ENCODE peak calls at places on chromosomes 5 and 9, in six cellular contexts. F, Q, T, N, W and D are unnamed samples.

GRCh38 chr9:3014164-3014563 is 170.3 kb upstream of the PUM3 start:
- DNase-seq in T (no peak), W (no peak), N (no peak), Q (no peak), F (no peak), D (no peak)

GRCh38 chr9:110186254-110186653 is 21.7 kb downstream of the C9orf152 start:
- DNase-seq in N (no peak), T (no peak), F (no peak), W (no peak), Q (no peak), D (no peak)

GRCh38 chr9:5951686-5952211 is 61.1 kb downstream of the MLANA start:
- DNase-seq in F (no peak), T (no peak), N (no peak), W (no peak), Q (no peak), D (no peak)

GRCh38 chr9:2824564-2824963 is 19.3 kb downstream of the PUM3 start:
- DNase-seq in W (no peak), N (no peak), Q (no peak), T (no peak), F (no peak), D (no peak)

GRCh38 chr5:174741352-174741751 is 17.0 kb downstream of the MSX2 start:
- DNase-seq in N (no peak), Q (no peak), F (no peak), T (no peak), W (no peak), D (no peak)

GRCh38 chr9:128713941-128714573 is 9.9 kb downstream of the ZDHHC12 start:
- DNase-seq in W (no peak), N (no peak), Q (no peak), T (no peak), F (no peak), D (no peak)

GRCh38 chr5:152246401-152246800 is 158.7 kb downstream of the NMUR2 start:
- DNase-seq in W (peak; percentile 14), N (no peak), T (no peak), Q (no peak), F (peak; percentile 4), D (no peak)

GRCh38 chr5:108451269-108451668 is 69.4 kb upstream of the FBXL17 start:
- DNase-seq in F (no peak), W (no peak), T (no peak), Q (no peak), N (no peak), D (no peak)

GRCh38 chr5:129664336-129664937 is 83.5 kb upstream of the MINAR2 start:
- DNase-seq in F (peak; percentile 64), N (no peak), W (no peak), Q (peak; percentile 30), T (peak; percentile 66), D (no peak)

GRCh38 chr5:1251678-1252580 is 26.7 kb downstream of the SLC6A18 start:
- DNase-seq in T (no peak), F (peak; percentile 79), W (no peak), N (no peak), Q (no peak), D (no peak)

GRCh38 chr5:169762338-169763095 is 125.4 kb downstream of the DOCK2 start:
- DNase-seq in W (no peak), T (no peak), F (no peak), N (no peak), Q (no peak), D (no peak)

GRCh38 chr9:111559000-111559610 is 34.1 kb downstream of the ZNF483 start:
- DNase-seq in Q (no peak), W (no peak), N (no peak), T (no peak), F (peak; percentile 91), D (no peak)

GRCh38 chr5:116411101-116411571 is 163.5 kb downstream of the SEMA6A start:
- DNase-seq in F (no peak), W (no peak), T (no peak), Q (peak; percentile 45), N (no peak), D (no peak)

GRCh38 chr5:42759456-42759855 is 2.8 kb downstream of the CCDC152 start:
- DNase-seq in Q (no peak), T (no peak), W (no peak), F (no peak), N (no peak), D (no peak)

GRCh38 chr5:134141346-134142050 is 27.0 kb downstream of the TCF7 start:
- DNase-seq in F (no peak), W (no peak), N (no peak), T (peak; percentile 50), Q (no peak), D (no peak)

GRCh38 chr5:111129938-111130337 is 37.8 kb downstream of the WDR36 start:
- DNase-seq in T (no peak), Q (no peak), N (no peak), W (no peak), F (no peak), D (no peak)

GRCh38 chr5:114305402-114306207 is 56.3 kb upstream of the KCNN2 start:
- DNase-seq in F (no peak), T (no peak), N (no peak), W (no peak), Q (no peak), D (no peak)

GRCh38 chr9:70012569-70012968 is 31.1 kb upstream of the MAMDC2 start:
- DNase-seq in Q (no peak), T (no peak), N (no peak), W (no peak), F (no peak), D (no peak)

GRCh38 chr9:116153765-116154333 is at the start of gene PAPPA:
- DNase-seq in Q (peak; percentile 49), T (no peak), W (peak; percentile 15), N (no peak), F (no peak), D (no peak)

GRCh38 chr9:10843151-10843550 is 230.3 kb upstream of the PTPRD start:
- DNase-seq in T (no peak), Q (no peak), N (no peak), W (no peak), F (no peak), D (no peak)

GRCh38 chr5:158117467-158118165 is 258.7 kb upstream of the CLINT1 start:
- DNase-seq in N (no peak), W (no peak), F (no peak), Q (no peak), T (no peak), D (no peak)
- H3K4me1 ChIP-seq in N (no peaks in the 10 kb centered on the region), W (peaks cover 3% of the 10 kb centered on the region), F (no peaks in the 10 kb centered on the region), Q (no peaks in the 10 kb centered on the region), T (no peaks in the 10 kb centered on the region), D (no peaks in the 10 kb centered on the region)

DNA sequence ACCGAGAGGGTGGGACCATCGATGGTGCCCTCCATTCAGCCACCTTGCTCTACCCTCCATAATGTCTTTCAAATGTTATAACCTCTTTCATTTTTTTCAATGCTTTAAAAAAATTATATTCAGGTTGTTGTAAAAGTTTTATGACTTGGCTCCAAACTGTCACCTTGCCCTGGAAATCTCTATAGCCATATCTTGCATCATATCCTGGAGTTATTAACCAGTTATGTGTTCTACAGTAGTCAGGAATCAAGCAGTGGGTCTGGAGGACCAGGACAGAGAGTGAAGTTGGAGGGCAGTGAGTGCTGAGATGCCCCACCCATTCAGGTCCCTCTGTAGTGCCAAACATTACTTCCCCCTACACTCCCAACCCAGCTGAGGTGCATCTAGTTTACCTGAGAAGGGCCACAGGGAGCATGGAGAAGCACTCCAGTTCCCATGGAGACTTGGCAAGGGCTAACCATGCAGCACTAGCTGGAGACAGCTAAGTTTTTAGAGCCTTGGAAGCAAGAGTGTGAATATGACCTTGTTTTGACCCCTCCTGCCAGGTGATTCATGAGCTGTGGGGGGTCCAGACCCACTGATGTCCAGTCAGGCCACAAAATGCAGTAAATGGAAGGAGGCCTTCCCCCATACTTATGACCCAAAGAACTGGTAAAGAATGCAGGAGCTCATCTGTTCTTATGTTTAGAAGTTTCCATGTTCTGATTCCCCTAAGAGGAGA is 5.5 kb downstream of the IFNA8 start:
- DNase-seq in Q (no peak), W (no peak), F (no peak), T (no peak), N (no peak), D (no peak)
- H3K4me1 ChIP-seq in Q (no peaks in the 10 kb centered on the region), W (no peaks in the 10 kb centered on the region), F (no peaks in the 10 kb centered on the region), T (no peaks in the 10 kb centered on the region), N (peaks cover 7% of the 10 kb centered on the region), D (no peaks in the 10 kb centered on the region)

DNA sequence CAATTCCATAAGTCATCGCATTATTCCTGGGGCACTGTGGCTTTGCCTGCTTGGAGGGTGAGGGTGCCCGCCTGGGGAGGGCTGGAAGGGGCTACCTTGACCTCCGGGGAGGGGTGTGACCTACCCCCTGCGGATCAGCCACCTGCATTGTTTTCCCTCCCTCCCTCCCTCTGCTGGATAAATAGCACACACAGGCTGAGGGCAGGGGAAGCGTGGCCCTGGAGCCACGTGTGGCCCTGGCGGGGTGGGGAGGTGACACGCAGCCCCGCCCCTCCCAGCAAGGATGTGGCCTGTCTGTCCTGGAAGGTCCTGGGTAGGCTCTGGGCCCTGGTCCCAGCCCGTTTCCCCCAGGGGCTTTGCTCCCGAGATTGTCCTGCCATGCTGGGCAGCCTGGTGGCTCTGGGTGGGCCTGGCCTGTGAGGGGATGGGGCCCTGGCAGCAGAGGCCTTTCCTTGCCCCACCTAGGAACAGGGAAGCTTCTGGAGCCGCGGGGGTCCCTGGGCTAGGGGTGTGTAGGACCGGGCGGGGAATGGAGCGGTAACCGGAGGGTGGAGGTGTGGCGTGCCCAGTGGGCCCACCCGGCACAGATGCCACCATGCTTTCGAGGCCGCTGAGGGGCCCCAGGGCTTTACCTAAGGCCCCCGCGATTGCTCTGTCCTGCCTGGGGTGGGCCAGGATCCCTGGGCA is 33.4 kb downstream of the RXRA start:
- DNase-seq in Q (no peak), T (no peak), F (no peak), W (no peak), N (no peak), D (no peak)
- H3K4me1 ChIP-seq in Q (peaks cover 51% of the 10 kb centered on the region), T (peaks cover 84% of the 10 kb centered on the region), F (peaks cover 25% of the 10 kb centered on the region), W (peaks cover 90% of the 10 kb centered on the region), N (no peaks in the 10 kb centered on the region), D (peaks cover 91% of the 10 kb centered on the region)

DNA sequence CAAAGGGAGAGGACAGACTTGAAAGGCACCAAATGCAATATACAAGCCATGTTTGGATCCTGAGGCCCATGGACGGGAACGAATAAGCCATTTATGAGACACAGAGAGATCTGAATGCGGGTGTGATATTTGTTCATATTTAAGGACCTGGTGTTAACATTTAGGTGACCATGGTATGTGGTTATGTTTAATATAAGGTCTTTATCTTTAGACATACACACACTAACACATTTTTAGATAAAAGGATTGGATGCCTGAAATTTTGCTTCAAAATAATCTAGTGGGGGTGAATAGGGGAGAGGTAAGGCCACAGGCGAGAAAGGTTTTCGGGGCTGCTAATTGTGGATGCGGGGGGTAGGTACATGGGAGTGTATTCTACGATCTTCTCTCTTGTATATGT is 12.4 kb downstream of the AKNA start:
- DNase-seq in F (no peak), N (no peak), W (no peak), Q (no peak), T (no peak), D (no peak)
- H3K4me1 ChIP-seq in F (no peaks in the 10 kb centered on the region), N (peaks cover 96% of the 10 kb centered on the region), W (peaks cover 29% of the 10 kb centered on the region), Q (peaks cover 33% of the 10 kb centered on the region), T (peaks cover 19% of the 10 kb centered on the region), D (peaks cover 27% of the 10 kb centered on the region)

DNA sequence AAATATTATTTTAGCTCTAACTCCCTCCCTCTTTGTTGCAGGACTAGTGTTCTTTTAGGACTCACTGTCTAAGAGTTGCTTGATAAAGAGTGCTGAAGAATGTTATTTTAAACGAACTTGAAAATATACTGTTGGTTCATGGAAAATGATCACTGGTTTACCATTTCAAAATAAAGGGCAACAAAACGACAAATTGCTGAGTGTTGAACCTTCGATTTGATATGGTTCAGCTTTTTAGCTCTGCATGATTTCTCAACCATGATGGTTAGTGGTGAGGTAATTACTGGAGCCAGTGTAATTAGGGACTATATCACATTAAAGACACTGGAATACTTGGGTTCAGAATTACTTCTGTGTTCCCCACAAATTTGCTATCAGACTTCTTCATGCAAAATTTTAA is 87.9 kb upstream of the ADAMTSL1 start:
- DNase-seq in F (no peak), T (no peak), N (no peak), Q (no peak), W (no peak), D (no peak)
- H3K4me1 ChIP-seq in F (no peaks in the 10 kb centered on the region), T (no peaks in the 10 kb centered on the region), N (no peaks in the 10 kb centered on the region), Q (no peaks in the 10 kb centered on the region), W (peaks cover 3% of the 10 kb centered on the region), D (peaks cover 22% of the 10 kb centered on the region)

GRCh38 chr5:135391123-135391868 is 7.7 kb downstream of the MACROH2A1 start:
- DNase-seq in N (no peak), Q (no peak), F (no peak), W (no peak), T (no peak), D (peak; percentile 78)
- H3K4me1 ChIP-seq in N (peaks cover 16% of the 10 kb centered on the region), Q (no peaks in the 10 kb centered on the region), F (peaks cover 2% of the 10 kb centered on the region), W (peaks cover 98% of the 10 kb centered on the region), T (peaks cover 98% of the 10 kb centered on the region), D (peaks cover 79% of the 10 kb centered on the region)